ENCODE peak calls at places on chromosomes 7 and 10, in seven cellular contexts. L is stimulated activated CD4-positive, alpha-beta T cell treated with anti-CD3 and anti-CD28 coated beads, TNF-alpha, amount 100 ng/mL, for 1 hour; C is Kasumi-1; H is A549; X is lung; S is colonic mucosa; O is DMS153. M is an unnamed sample.

GRCh38 chr10:124998624-124999291 is 56.8 kb downstream of the ZRANB1 start:
- DNase-seq in L (no peak), C (no peak), H (no peak), X (no peak), S (peak), O (no peak), M (no peak)

GRCh38 chr10:52883996-52884871 is 111.7 kb upstream of the MBL2 start:
- DNase-seq in L (no peak), C (peak), H (peak), X (peak), S (peak), O (peak), M (no peak)

GRCh38 chr7:148697950-148698396 is 730 bp upstream of the CUL1 start:
- DNase-seq in L (no peak), C (no peak), H (no peak), X (no peak), S (peak), O (no peak), M (no peak)

GRCh38 chr7:115679976-115680375 is 350.6 kb downstream of the TFEC start:
- DNase-seq in L (no peak), C (peak), H (no peak), X (no peak), S (peak), O (no peak), M (no peak)

GRCh38 chr7:66176914-66177313 is 28.2 kb upstream of the TPST1 start:
- DNase-seq in L (no peak), C (no peak), H (no peak), X (no peak), S (peak), O (no peak), M (no peak)

GRCh38 chr10:106764360-106764759 is 400.1 kb downstream of the SORCS1 start:
- DNase-seq in L (no peak), C (no peak), H (no peak), X (no peak), S (no peak), O (no peak), M (no peak)

GRCh38 chr7:94045566-94045965 is 41.4 kb upstream of the BET1 start:
- DNase-seq in L (no peak), C (no peak), H (no peak), X (no peak), S (no peak), O (no peak), M (no peak)

GRCh38 chr10:94602729-94603515 is 57.3 kb downstream of the HELLS start:
- DNase-seq in L (no peak), C (no peak), H (no peak), X (no peak), S (no peak), O (no peak), M (no peak)

GRCh38 chr7:75695036-75695435 is 43.7 kb downstream of the HIP1 start:
- DNase-seq in L (no peak), C (no peak), H (no peak), X (no peak), S (no peak), O (no peak), M (no peak)

GRCh38 chr7:128755816-128756476 is 16.8 kb downstream of the CALU start:
- DNase-seq in L (no peak), C (no peak), H (no peak), X (no peak), S (no peak), O (no peak), M (no peak)

GRCh38 chr7:42414028-42414427 is 177.0 kb upstream of the GLI3 start:
- DNase-seq in L (no peak), C (no peak), H (no peak), X (no peak), S (no peak), O (no peak), M (no peak)

GRCh38 chr7:44310221-44310848 is 15.1 kb downstream of the CAMK2B start:
- DNase-seq in L (no peak), C (no peak), H (no peak), X (peak), S (peak), O (no peak), M (no peak)

GRCh38 chr10:90920986-90921643 is at the start of gene ANKRD1:
- DNase-seq in L (no peak), C (no peak), H (peak), X (no peak), S (no peak), O (no peak), M (no peak)

GRCh38 chr10:124663228-124663627 is 81.0 kb downstream of the FAM53B start:
- DNase-seq in L (no peak), C (no peak), H (no peak), X (no peak), S (no peak), O (no peak), M (no peak)

GRCh38 chr10:6382081-6382480 is 179.3 kb downstream of the PFKFB3 start:
- DNase-seq in L (peak), C (peak), H (no peak), X (no peak), S (no peak), O (no peak), M (no peak)

GRCh38 chr10:14451341-14451740 is 120.6 kb upstream of the FRMD4A start:
- DNase-seq in L (no peak), C (no peak), H (no peak), X (no peak), S (no peak), O (no peak), M (no peak)

GRCh38 chr7:118202056-118202455 is 18.1 kb downstream of the LSM8 start:
- DNase-seq in L (no peak), C (no peak), H (no peak), X (no peak), S (no peak), O (no peak), M (no peak)

GRCh38 chr7:110168010-110168409 is 922.9 kb upstream of the LRRN3 start:
- DNase-seq in L (no peak), C (no peak), H (no peak), X (no peak), S (no peak), O (no peak), M (no peak)

GRCh38 chr7:75969182-75969581 is 25.2 kb downstream of the TMEM120A start:
- DNase-seq in L (no peak), C (no peak), H (no peak), X (no peak), S (peak), O (no peak), M (no peak)

GRCh38 chr7:92634924-92635519 is 44.8 kb upstream of the FAM133B start:
- DNase-seq in L (no peak), C (peak), H (no peak), X (no peak), S (peak), O (no peak), M (no peak)

GRCh38 chr7:47379629-47380324 is 202.1 kb downstream of the TNS3 start:
- DNase-seq in L (no peak), C (no peak), H (no peak), X (peak), S (peak), O (no peak), M (no peak)

GRCh38 chr10:126016156-126016805 is 119.9 kb downstream of the FANK1 start:
- DNase-seq in L (no peak), C (no peak), H (no peak), X (no peak), S (no peak), O (no peak), M (no peak)

GRCh38 chr7:108328174-108328651 is 128.0 kb downstream of the NRCAM start:
- DNase-seq in L (no peak), C (no peak), H (no peak), X (no peak), S (no peak), O (no peak), M (no peak)

GRCh38 chr7:2071133-2071832 is 161.5 kb downstream of the MAD1L1 start:
- DNase-seq in L (no peak), C (no peak), H (no peak), X (no peak), S (no peak), O (no peak), M (no peak)

GRCh38 chr7:100493476-100494264 is 9.9 kb downstream of the NYAP1 start:
- DNase-seq in L (no peak), C (no peak), H (no peak), X (no peak), S (no peak), O (no peak), M (no peak)

GRCh38 chr10:98242823-98243222 is 25.2 kb downstream of the LOXL4 start:
- DNase-seq in L (no peak), C (peak), H (no peak), X (no peak), S (no peak), O (no peak), M (no peak)

GRCh38 chr7:47326808-47327207 is 255.1 kb downstream of the TNS3 start:
- DNase-seq in L (no peak), C (no peak), H (no peak), X (no peak), S (peak), O (no peak), M (no peak)